ENCODE peak calls at places on chromosomes 16 and 17, in nine cellular contexts. R is WERI-Rb-1; O is Karpas-422; F is body of pancreas; U is fibroblast of lung; Y is effector memory CD4-positive, alpha-beta T cell; N is esophagus squamous epithelium; C is bronchial epithelial cell; I is endothelial cell of umbilical vein. H is an unnamed sample.

GRCh38 chr17:313911-314613 is 38.5 kb downstream of the RPH3AL start:
- DNase-seq in R (no peak), O (no peak), F (no peak), U (no peak), Y (no peak), N (no peak), C (no peak), I (no peak), H (no peak)

GRCh38 chr17:74245145-74245817 is 28.8 kb upstream of the DNAI2 start:
- DNase-seq in R (peak; percentile 40), O (no peak), F (no peak), U (no peak), Y (no peak), N (no peak), C (no peak), I (no peak), H (no peak)

GRCh38 chr17:65527381-65527780 is 34.1 kb downstream of the AXIN2 start:
- DNase-seq in R (no peak), O (no peak), F (no peak), U (no peak), Y (no peak), N (no peak), C (no peak), I (no peak), H (no peak)

GRCh38 chr16:50430076-50430475 is 61.3 kb upstream of the BRD7 start:
- DNase-seq in R (no peak), O (no peak), F (no peak), U (no peak), Y (no peak), N (no peak), C (no peak), I (no peak), H (no peak)

GRCh38 chr16:12767897-12768296 is 35.8 kb downstream of the CPPED1 start:
- DNase-seq in R (no peak), O (no peak), F (no peak), U (peak; percentile 29), Y (no peak), N (no peak), C (no peak), I (peak; percentile 72), H (no peak)

GRCh38 chr16:13866073-13866472 is 53.9 kb upstream of the ERCC4 start:
- DNase-seq in R (peak; percentile 72), O (peak; percentile 84), F (peak; percentile 92), U (peak; percentile 64), Y (no peak), N (no peak), C (peak; percentile 67), I (peak; percentile 73), H (peak; percentile 88)

GRCh38 chr17:48054238-48055185 is 6.4 kb downstream of the NFE2L1 start:
- DNase-seq in R (peak; percentile 95), O (no peak), F (peak; percentile 88), U (peak; percentile 84), Y (no peak), N (no peak), C (peak; percentile 90), I (no peak), H (no peak)

GRCh38 chr16:85552980-85553435 is 60.1 kb upstream of the GSE1 start:
- DNase-seq in R (no peak), O (no peak), F (no peak), U (no peak), Y (no peak), N (no peak), C (no peak), I (no peak), H (no peak)

GRCh38 chr16:64419832-64420231 is 702.0 kb downstream of the CDH11 start:
- DNase-seq in R (no peak), O (no peak), F (no peak), U (no peak), Y (no peak), N (no peak), C (no peak), I (no peak), H (no peak)

GRCh38 chr17:12554251-12554650 is 111.4 kb upstream of the MYOCD start:
- DNase-seq in R (no peak), O (no peak), F (no peak), U (no peak), Y (no peak), N (no peak), C (no peak), I (no peak), H (no peak)

GRCh38 chr16:67767953-67768352 is 38.4 kb downstream of the RANBP10 start:
- DNase-seq in R (no peak), O (no peak), F (no peak), U (peak; percentile 75), Y (no peak), N (no peak), C (peak; percentile 75), I (no peak), H (no peak)

GRCh38 chr17:7323731-7324437 is 5.3 kb downstream of the NEURL4 start:
- DNase-seq in R (peak; percentile 71), O (peak; percentile 73), F (peak; percentile 45), U (no peak), Y (peak; percentile 38), N (no peak), C (peak; percentile 30), I (peak; percentile 32), H (no peak)

GRCh38 chr17:7326186-7326585 is 2.9 kb downstream of the NEURL4 start:
- DNase-seq in R (no peak), O (no peak), F (no peak), U (no peak), Y (no peak), N (no peak), C (no peak), I (no peak), H (no peak)

GRCh38 chr17:7327056-7327455 is 2.1 kb downstream of the NEURL4 start:
- DNase-seq in R (no peak), O (no peak), F (no peak), U (no peak), Y (no peak), N (no peak), C (no peak), I (no peak), H (no peak)

GRCh38 chr17:7324438-7324779 is 4.7 kb downstream of the NEURL4 start:
- DNase-seq in R (no peak), O (no peak), F (no peak), U (no peak), Y (no peak), N (no peak), C (no peak), I (no peak), H (no peak)

GRCh38 chr17:7325031-7325528 is 4.1 kb downstream of the NEURL4 start:
- DNase-seq in R (no peak), O (no peak), F (no peak), U (no peak), Y (no peak), N (no peak), C (no peak), I (no peak), H (no peak)
- H3K36me3 ChIP-seq in R (peaks cover 63% of the 10 kb centered on the region), O (peaks cover 20% of the 10 kb centered on the region), F (no peaks in the 10 kb centered on the region), U (peaks cover 27% of the 10 kb centered on the region), Y (peaks cover 53% of the 10 kb centered on the region), N (peaks cover 35% of the 10 kb centered on the region), C (peaks cover 44% of the 10 kb centered on the region), I (peaks cover 41% of the 10 kb centered on the region), H (peaks cover 63% of the 10 kb centered on the region)

DNA sequence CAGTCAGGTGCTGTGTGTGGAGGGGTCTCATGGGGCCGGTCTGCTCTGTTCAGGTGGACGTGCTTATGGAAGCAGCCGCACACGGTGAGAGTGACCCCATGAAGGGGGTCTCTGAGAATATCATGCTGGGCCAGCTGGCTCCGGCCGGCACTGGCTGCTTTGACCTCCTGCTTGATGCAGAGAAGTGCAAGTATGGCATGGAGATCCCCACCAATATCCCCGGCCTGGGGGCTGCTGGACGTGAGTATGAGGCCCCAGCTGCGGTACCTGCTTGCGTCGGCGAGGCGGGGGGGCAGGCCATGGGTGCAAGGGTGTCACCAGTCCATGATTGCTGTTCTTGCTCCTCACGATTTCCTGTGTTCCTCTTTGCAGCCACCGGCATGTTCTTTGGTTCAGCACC is 27.9 kb downstream of the POLR2A start:
- DNase-seq in R (no peak), O (no peak), F (no peak), U (no peak), Y (no peak), N (no peak), C (no peak), I (no peak), H (no peak)
- H3K36me3 ChIP-seq in R (peaks cover 81% of the 10 kb centered on the region), O (peaks cover 19% of the 10 kb centered on the region), F (peaks cover 43% of the 10 kb centered on the region), U (peaks cover 40% of the 10 kb centered on the region), Y (peaks cover 66% of the 10 kb centered on the region), N (peaks cover 52% of the 10 kb centered on the region), C (peaks cover 43% of the 10 kb centered on the region), I (peaks cover 56% of the 10 kb centered on the region), H (peaks cover 73% of the 10 kb centered on the region)

GRCh38 chr17:42565523-42566214 is 1.2 kb upstream of the MLX start:
- DNase-seq in R (no peak), O (no peak), F (no peak), U (no peak), Y (no peak), N (no peak), C (no peak), I (no peak), H (no peak)

GRCh38 chr17:42566215-42566872 is 556 bp upstream of the MLX start:
- DNase-seq in R (peak; percentile 42), O (no peak), F (no peak), U (no peak), Y (no peak), N (no peak), C (no peak), I (no peak), H (no peak)

GRCh38 chr17:42566873-42567573 is at the start of gene MLX:
- DNase-seq in R (peak; percentile 98), O (peak; percentile 97), F (peak; percentile 97), U (peak; percentile 78), Y (peak; percentile 89), N (peak; percentile 54), C (peak; percentile 69), I (peak; percentile 92), H (peak; percentile 95)

GRCh38 chr17:42571435-42572225 is 4.7 kb downstream of the MLX start:
- DNase-seq in R (no peak), O (no peak), F (peak; percentile 79), U (no peak), Y (no peak), N (no peak), C (no peak), I (no peak), H (no peak)

GRCh38 chr17:42568341-42569111 is 1.6 kb downstream of the MLX start:
- DNase-seq in R (no peak), O (no peak), F (no peak), U (no peak), Y (no peak), N (no peak), C (no peak), I (no peak), H (no peak)
- H3K36me3 ChIP-seq in R (peaks cover 95% of the 10 kb centered on the region), O (peaks cover 33% of the 10 kb centered on the region), F (peaks cover 7% of the 10 kb centered on the region), U (peaks cover 46% of the 10 kb centered on the region), Y (peaks cover 61% of the 10 kb centered on the region), N (peaks cover 48% of the 10 kb centered on the region), C (peaks cover 53% of the 10 kb centered on the region), I (peaks cover 52% of the 10 kb centered on the region), H (peaks cover 85% of the 10 kb centered on the region)

DNA sequence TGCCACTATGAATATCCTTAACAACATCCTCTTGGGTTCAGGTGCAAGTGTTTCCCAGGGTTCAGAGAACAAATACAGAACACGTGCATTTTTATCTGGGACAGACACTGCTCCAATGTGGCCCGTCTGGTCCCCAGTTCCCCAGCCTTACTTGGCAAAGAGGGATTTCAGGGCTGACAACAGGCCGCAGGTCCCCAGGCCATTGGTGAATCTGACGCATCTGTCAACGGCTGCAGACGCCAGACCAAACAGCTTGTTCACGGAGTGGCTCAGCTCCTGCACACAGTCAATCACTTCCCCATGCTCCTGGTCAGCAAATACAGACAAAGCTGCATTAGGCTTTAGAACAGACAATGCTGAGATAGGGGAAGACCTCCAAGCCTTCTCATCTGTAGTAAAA is 36.2 kb downstream of the COG7 start:
- DNase-seq in R (peak; percentile 72), O (no peak), F (no peak), U (no peak), Y (no peak), N (no peak), C (no peak), I (no peak), H (no peak)
- H3K36me3 ChIP-seq in R (peaks cover 15% of the 10 kb centered on the region), O (no peaks in the 10 kb centered on the region), F (no peaks in the 10 kb centered on the region), U (peaks cover 9% of the 10 kb centered on the region), Y (peaks cover 43% of the 10 kb centered on the region), N (peaks cover 12% of the 10 kb centered on the region), C (peaks cover 3% of the 10 kb centered on the region), I (peaks cover 6% of the 10 kb centered on the region), H (no peaks in the 10 kb centered on the region)

H was measured in HAP-1.